ENCODE peak calls at places on chromosomes 7 and 10, in ten cellular contexts. E is heart right ventricle; T is HCT116; V is stomach; H is effector memory CD4-positive, alpha-beta T cell; D is RWPE2; L is heart left ventricle; C is hepatocyte; W is ovary; M is MM.1S. F is an unnamed sample.

GRCh38 chr7:56077681-56078080 is 13.6 kb downstream of the SUMF2 start:
- DNase-seq in D (no peak), L (no peak), E (no peak), M (no peak), V (no peak), T (no peak), H (no peak), C (no peak), W (peak; percentile 16), F (no peak)

GRCh38 chr10:49609283-49610014 is 661 bp upstream of the SLC18A3 start:
- DNase-seq in W (peak; percentile 23), H (no peak), D (peak; percentile 52), M (no peak), V (no peak), E (no peak), L (no peak), T (no peak), C (no peak), F (no peak)

GRCh38 chr7:71633571-71634008 is 501.6 kb downstream of the GALNT17 start:
- DNase-seq in T (no peak), M (no peak), C (peak; percentile 86), D (no peak), H (no peak), V (no peak), L (no peak), E (no peak), W (no peak), F (no peak)

GRCh38 chr7:140564643-140565042 is 76.0 kb downstream of the DENND2A start:
- DNase-seq in W (no peak), D (no peak), E (no peak), C (no peak), V (no peak), H (no peak), L (peak; percentile 5), M (no peak), T (peak; percentile 22), F (no peak)

GRCh38 chr10:3251172-3251571 is 78.6 kb upstream of the PITRM1 start:
- DNase-seq in D (no peak), V (no peak), T (no peak), M (no peak), W (no peak), C (no peak), L (no peak), H (no peak), E (no peak), F (no peak)

GRCh38 chr10:118397391-118397790 is 55.3 kb upstream of the FAM204A start:
- DNase-seq in V (no peak), D (no peak), E (no peak), H (no peak), W (no peak), L (no peak), C (no peak), T (no peak), M (no peak), F (no peak)

GRCh38 chr7:27283558-27283957 is 41.0 kb downstream of the EVX1 start:
- DNase-seq in H (no peak), E (no peak), D (no peak), C (no peak), T (no peak), W (no peak), M (no peak), L (no peak), V (no peak), F (no peak)

GRCh38 chr7:29552392-29552791 is 11.2 kb upstream of the PRR15 start:
- DNase-seq in H (no peak), T (no peak), D (no peak), M (no peak), L (no peak), E (no peak), V (no peak), W (no peak), C (no peak), F (no peak)

DNA sequence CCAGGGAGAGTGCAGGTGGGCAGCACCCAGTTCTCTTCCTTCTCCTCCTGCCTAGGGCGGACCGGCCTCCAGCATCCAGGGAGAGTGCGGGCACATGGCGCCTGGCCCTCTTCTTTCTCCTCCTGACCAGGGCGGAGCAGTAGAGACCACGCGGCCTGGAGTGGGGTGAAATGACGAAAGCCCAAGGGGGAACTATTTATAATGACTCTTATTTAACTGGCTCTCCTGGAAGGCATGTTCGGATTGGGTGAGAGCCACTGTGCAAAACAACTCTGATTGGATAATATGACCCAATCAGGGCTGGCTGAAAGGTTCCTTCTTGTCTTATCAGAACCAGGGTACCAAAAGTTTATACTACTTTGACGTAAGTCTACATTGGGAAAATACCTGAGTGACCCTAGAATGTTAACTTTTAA is 63.1 kb downstream of the ZNF37A start:
- DNase-seq in M (no peak), C (no peak), D (no peak), T (no peak), H (no peak), L (no peak), W (no peak), E (no peak), V (no peak), F (no peak)
- H3K9me3 ChIP-seq in M (no peaks in the 10 kb centered on the region), C (peaks cover 8% of the 10 kb centered on the region), D (no peaks in the 10 kb centered on the region), T (no peaks in the 10 kb centered on the region), H (no peaks in the 10 kb centered on the region), L (peaks cover 29% of the 10 kb centered on the region), W (peaks cover 12% of the 10 kb centered on the region), E (peaks cover 8% of the 10 kb centered on the region), V (peaks cover 43% of the 10 kb centered on the region), F (no peaks in the 10 kb centered on the region)

GRCh38 chr10:6383099-6383812 is 180.5 kb downstream of the PFKFB3 start:
- DNase-seq in L (no peak), H (no peak), T (no peak), W (no peak), M (no peak), D (no peak), E (peak; percentile 34), V (no peak), C (peak; percentile 36), F (no peak)

GRCh38 chr10:6384847-6385246 is 182.1 kb downstream of the PFKFB3 start:
- DNase-seq in C (no peak), L (no peak), E (no peak), M (no peak), H (no peak), W (no peak), D (no peak), T (no peak), V (no peak), F (no peak)

GRCh38 chr10:6379015-6379776 is 176.5 kb downstream of the PFKFB3 start:
- DNase-seq in M (no peak), W (no peak), V (no peak), D (no peak), L (no peak), T (no peak), H (no peak), E (no peak), C (no peak), F (no peak)

GRCh38 chr10:6384031-6384430 is 181.3 kb downstream of the PFKFB3 start:
- DNase-seq in H (no peak), L (no peak), W (no peak), D (no peak), M (no peak), T (no peak), E (no peak), C (no peak), V (no peak), F (no peak)

GRCh38 chr10:6382081-6382480 is 179.3 kb downstream of the PFKFB3 start:
- DNase-seq in W (no peak), E (peak; percentile 28), T (no peak), D (no peak), L (no peak), V (no peak), C (no peak), H (no peak), M (peak; percentile 87), F (no peak)
- H3K9me3 ChIP-seq in W (no peaks in the 10 kb centered on the region), E (no peaks in the 10 kb centered on the region), T (peaks cover 8% of the 10 kb centered on the region), D (peaks cover 8% of the 10 kb centered on the region), L (peaks cover 9% of the 10 kb centered on the region), V (no peaks in the 10 kb centered on the region), C (no peaks in the 10 kb centered on the region), H (no peaks in the 10 kb centered on the region), M (no peaks in the 10 kb centered on the region), F (no peaks in the 10 kb centered on the region)

DNA sequence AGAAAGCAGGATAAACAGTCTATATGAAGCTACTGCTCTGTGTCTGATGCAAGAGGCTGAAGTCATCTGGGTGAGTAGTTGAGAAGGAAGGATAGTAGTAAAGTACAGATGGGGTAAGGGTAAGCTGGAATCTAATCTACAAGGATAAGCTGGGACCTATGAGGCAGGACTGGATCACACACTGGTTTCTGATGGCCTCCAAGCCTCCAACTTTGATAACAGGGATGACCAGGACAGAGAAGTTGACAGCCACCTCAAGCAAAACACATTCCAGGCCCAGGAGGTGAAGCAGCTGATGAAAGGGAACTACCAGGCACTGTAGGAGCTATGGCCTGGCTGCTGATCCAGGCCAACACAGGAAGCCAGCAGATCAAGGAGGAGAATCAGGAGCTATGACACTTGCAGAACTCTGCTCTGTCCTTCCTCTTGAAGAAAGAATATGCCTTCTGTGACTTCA is 278.1 kb upstream of the TMEM229A start:
- DNase-seq in L (no peak), C (no peak), V (no peak), D (no peak), T (no peak), M (no peak), W (no peak), E (no peak), H (no peak), F (no peak)
- H3K9me3 ChIP-seq in L (no peaks in the 10 kb centered on the region), C (no peaks in the 10 kb centered on the region), V (no peaks in the 10 kb centered on the region), D (no peaks in the 10 kb centered on the region), T (no peaks in the 10 kb centered on the region), M (no peaks in the 10 kb centered on the region), W (no peaks in the 10 kb centered on the region), E (no peaks in the 10 kb centered on the region), H (no peaks in the 10 kb centered on the region), F (no peaks in the 10 kb centered on the region)

GRCh38 chr7:157895520-157896375 is 558.9 kb downstream of the DNAJB6 start:
- DNase-seq in C (no peak), D (peak; percentile 26), E (no peak), W (peak; percentile 12), M (no peak), L (no peak), H (no peak), T (no peak), V (no peak), F (no peak)
- H3K9me3 ChIP-seq in C (no peaks in the 10 kb centered on the region), D (peaks cover 2% of the 10 kb centered on the region), E (no peaks in the 10 kb centered on the region), W (no peaks in the 10 kb centered on the region), M (no peaks in the 10 kb centered on the region), L (no peaks in the 10 kb centered on the region), H (no peaks in the 10 kb centered on the region), T (no peaks in the 10 kb centered on the region), V (no peaks in the 10 kb centered on the region), F (no peaks in the 10 kb centered on the region)

GRCh38 chr7:131359136-131359776 is 31.6 kb downstream of the MKLN1 start:
- DNase-seq in W (no peak), C (no peak), D (no peak), M (no peak), T (no peak), V (no peak), E (no peak), H (no peak), L (no peak), F (no peak)
- H3K9me3 ChIP-seq in W (no peaks in the 10 kb centered on the region), C (no peaks in the 10 kb centered on the region), D (no peaks in the 10 kb centered on the region), M (no peaks in the 10 kb centered on the region), T (no peaks in the 10 kb centered on the region), V (no peaks in the 10 kb centered on the region), E (no peaks in the 10 kb centered on the region), H (no peaks in the 10 kb centered on the region), L (no peaks in the 10 kb centered on the region), F (no peaks in the 10 kb centered on the region)

GRCh38 chr10:111035542-111035941 is 41.3 kb upstream of the ADRA2A start:
- DNase-seq in M (no peak), L (no peak), W (no peak), C (no peak), E (no peak), T (no peak), V (no peak), D (no peak), H (no peak), F (no peak)
- H3K9me3 ChIP-seq in M (no peaks in the 10 kb centered on the region), L (peaks cover 46% of the 10 kb centered on the region), W (no peaks in the 10 kb centered on the region), C (no peaks in the 10 kb centered on the region), E (no peaks in the 10 kb centered on the region), T (peaks cover 11% of the 10 kb centered on the region), V (peaks cover 29% of the 10 kb centered on the region), D (peaks cover 6% of the 10 kb centered on the region), H (peaks cover 6% of the 10 kb centered on the region), F (peaks cover 14% of the 10 kb centered on the region)